ENCODE peak calls at places on chromosomes 7 and 10, in six cellular contexts. E is NCI-H226; M is activated T-helper 1 cell treated with anti-CD3 and anti-CD28 coated beads, Interleukin-12 subunit alpha, Interleukin-12 subunit beta, Interleukin-2, Interleukin-4 antibody, amounts not matched to agents 30 ng/mL and 10 ng/mL and 1 ng/mL, durations not matched to agents 14 hours and 24 hours and 36 hours; D is anterior cingulate cortex; O is HFFc6; Q is AG20443. C is an unnamed sample.

GRCh38 chr7:1557771-1558170 is 1.8 kb upstream of the TMEM184A start:
- DNase-seq in E (no peak), M (no peak), D (no peak), O (no peak), Q (no peak), C (no peak)

GRCh38 chr10:5942471-5942870 is 34.9 kb downstream of the IL15RA start:
- DNase-seq in E (no peak), M (no peak), D (peak), O (no peak), Q (no peak), C (no peak)

GRCh38 chr10:7337431-7338171 is 73.2 kb downstream of the SFMBT2 start:
- DNase-seq in E (no peak), M (no peak), D (no peak), O (no peak), Q (no peak), C (no peak)

GRCh38 chr10:80459047-80459865 is 5.1 kb downstream of the TSPAN14 start:
- DNase-seq in E (peak), M (peak), D (no peak), O (peak), Q (peak), C (no peak)

GRCh38 chr10:125166658-125167057 is 6.3 kb upstream of the CTBP2 start:
- DNase-seq in E (no peak), M (no peak), D (no peak), O (no peak), Q (no peak), C (no peak)

GRCh38 chr7:46577394-46577793 is 656.3 kb upstream of the IGFBP3 start:
- DNase-seq in E (no peak), M (no peak), D (no peak), O (no peak), Q (no peak), C (no peak)

GRCh38 chr7:601573-602340 is 82.1 kb upstream of the PDGFA start:
- DNase-seq in E (no peak), M (peak), D (no peak), O (no peak), Q (peak), C (no peak)

GRCh38 chr10:55398463-55398862 is 597.4 kb upstream of the PCDH15 start:
- DNase-seq in E (no peak), M (no peak), D (no peak), O (no peak), Q (no peak), C (no peak)

GRCh38 chr10:77253037-77253436 is 384.6 kb downstream of the KCNMA1 start:
- DNase-seq in E (no peak), M (no peak), D (no peak), O (no peak), Q (peak), C (no peak)

GRCh38 chr10:6995339-6995738 is 415.3 kb upstream of the PRKCQ start:
- DNase-seq in E (no peak), M (no peak), D (no peak), O (no peak), Q (no peak), C (no peak)

GRCh38 chr10:129852829-129853228 is 111.2 kb downstream of the EBF3 start:
- DNase-seq in E (no peak), M (no peak), D (no peak), O (no peak), Q (no peak), C (no peak)

GRCh38 chr7:3399858-3400257 is 98.8 kb downstream of the SDK1 start:
- DNase-seq in E (peak), M (no peak), D (no peak), O (no peak), Q (no peak), C (no peak)

GRCh38 chr10:127063762-127064161 is 132.6 kb downstream of the INSYN2A start:
- DNase-seq in E (no peak), M (no peak), D (no peak), O (no peak), Q (no peak), C (no peak)

GRCh38 chr7:19376591-19376990 is 231.4 kb upstream of the FERD3L start:
- DNase-seq in E (peak), M (no peak), D (no peak), O (no peak), Q (no peak), C (no peak)

GRCh38 chr7:90455163-90456030 is 14.0 kb upstream of the PTTG1IP2 start:
- DNase-seq in E (peak), M (no peak), D (no peak), O (peak), Q (peak), C (peak)

GRCh38 chr10:86367339-86367951 is 850 bp upstream of the GRID1 start:
- DNase-seq in E (no peak), M (no peak), D (peak), O (no peak), Q (no peak), C (no peak)

GRCh38 chr10:101708073-101708472 is 13.1 kb upstream of the FBXW4 start:
- DNase-seq in E (no peak), M (no peak), D (no peak), O (no peak), Q (no peak), C (no peak)

GRCh38 chr10:86642021-86642420 is 12.3 kb upstream of the OPN4 start:
- DNase-seq in E (no peak), M (no peak), D (no peak), O (no peak), Q (no peak), C (no peak)

GRCh38 chr7:158049271-158049670 is 538.4 kb downstream of the PTPRN2 start:
- DNase-seq in E (no peak), M (no peak), D (no peak), O (no peak), Q (no peak), C (no peak)

GRCh38 chr7:85065888-85066485 is 120.9 kb downstream of the SEMA3D start:
- DNase-seq in E (no peak), M (no peak), D (no peak), O (no peak), Q (no peak), C (no peak)

GRCh38 chr7:129502708-129503685 is 666 bp downstream of the SMKR1 start:
- DNase-seq in E (no peak), M (no peak), D (peak), O (no peak), Q (no peak), C (no peak)

GRCh38 chr7:131948434-131949053 is 392.1 kb upstream of the PODXL start:
- DNase-seq in E (no peak), M (no peak), D (no peak), O (no peak), Q (peak), C (no peak)

GRCh38 chr7:130276796-130277762 is 10.4 kb downstream of the CPA2 start:
- DNase-seq in E (peak), M (no peak), D (no peak), O (no peak), Q (peak), C (peak)

GRCh38 chr10:124944982-124945381 is 3.1 kb downstream of the ZRANB1 start:
- DNase-seq in E (no peak), M (no peak), D (no peak), O (peak), Q (peak), C (no peak)

GRCh38 chr7:90511776-90512175 is 42.3 kb downstream of the PTTG1IP2 start:
- DNase-seq in E (no peak), M (no peak), D (no peak), O (no peak), Q (no peak), C (no peak)

GRCh38 chr7:1489336-1489735 is 14.9 kb downstream of the INTS1 start:
- DNase-seq in E (no peak), M (no peak), D (no peak), O (no peak), Q (no peak), C (no peak)

GRCh38 chr7:143900230-143900766 is 1.7 kb downstream of the TCAF1 start:
- DNase-seq in E (no peak), M (no peak), D (no peak), O (no peak), Q (no peak), C (no peak)

GRCh38 chr7:55185941-55186609 is 167.3 kb downstream of the EGFR start:
- DNase-seq in E (peak), M (no peak), D (no peak), O (peak), Q (peak), C (peak)

GRCh38 chr7:149882264-149883048 is 8.7 kb downstream of the ATP6V0E2 start:
- DNase-seq in E (no peak), M (no peak), D (peak), O (no peak), Q (no peak), C (no peak)

GRCh38 chr7:157211710-157212109 is 73.0 kb downstream of the UBE3C start:
- DNase-seq in E (no peak), M (no peak), D (peak), O (peak), Q (peak), C (no peak)

GRCh38 chr10:55628260-55628701 is 732.8 kb downstream of the ZWINT start:
- DNase-seq in E (no peak), M (no peak), D (peak), O (no peak), Q (peak), C (no peak)

C was measured in foreskin keratinocyte.